ENCODE peak calls at places on chromosomes 16 and 17, in ten cellular contexts. One of them, this sample, is unnamed.

GRCh38 chr17:62804822-62805221 is 3.3 kb downstream of the MARCHF10 start:
- DNase-seq in adrenal gland: no peak
- DNase-seq in Peyer's patch: no peak
- DNase-seq in sigmoid colon: no peak
- DNase-seq in esophagus muscularis mucosa: no peak
- DNase-seq in stomach: no peak
- DNase-seq in tibial nerve: no peak
- DNase-seq in IMR-90: peak; percentile 75
- DNase-seq in HepG2: no peak
- DNase-seq in prostate gland: no peak
- DNase-seq in this sample: no peak

GRCh38 chr17:77375917-77376651 is 235.3 kb downstream of the SEC14L1 start:
- DNase-seq in adrenal gland: peak; percentile 56
- DNase-seq in Peyer's patch: peak; percentile 77
- DNase-seq in sigmoid colon: peak; percentile 78
- DNase-seq in esophagus muscularis mucosa: no peak
- DNase-seq in stomach: peak; percentile 45
- DNase-seq in tibial nerve: no peak
- DNase-seq in IMR-90: peak; percentile 92
- DNase-seq in HepG2: no peak
- DNase-seq in prostate gland: no peak
- DNase-seq in this sample: peak; percentile 59

GRCh38 chr16:1870365-1871082 is 1.4 kb downstream of the MEIOB start:
- DNase-seq in adrenal gland: no peak
- DNase-seq in Peyer's patch: no peak
- DNase-seq in sigmoid colon: no peak
- DNase-seq in esophagus muscularis mucosa: no peak
- DNase-seq in stomach: no peak
- DNase-seq in tibial nerve: no peak
- DNase-seq in IMR-90: peak; percentile 79
- DNase-seq in HepG2: peak; percentile 89
- DNase-seq in prostate gland: no peak
- DNase-seq in this sample: no peak

GRCh38 chr17:77577491-77577890 is 381.0 kb upstream of the TNRC6C start:
- DNase-seq in adrenal gland: no peak
- DNase-seq in Peyer's patch: no peak
- DNase-seq in sigmoid colon: no peak
- DNase-seq in esophagus muscularis mucosa: no peak
- DNase-seq in stomach: no peak
- DNase-seq in tibial nerve: no peak
- DNase-seq in IMR-90: no peak
- DNase-seq in HepG2: no peak
- DNase-seq in prostate gland: no peak
- DNase-seq in this sample: no peak

GRCh38 chr16:56743840-56744239 is 13.9 kb downstream of the NUP93 start:
- DNase-seq in adrenal gland: peak; percentile 90
- DNase-seq in Peyer's patch: no peak
- DNase-seq in sigmoid colon: no peak
- DNase-seq in esophagus muscularis mucosa: no peak
- DNase-seq in stomach: no peak
- DNase-seq in tibial nerve: no peak
- DNase-seq in IMR-90: peak; percentile 49
- DNase-seq in HepG2: no peak
- DNase-seq in prostate gland: no peak
- DNase-seq in this sample: no peak

GRCh38 chr16:22297871-22298733 is 893 bp downstream of the POLR3E start:
- DNase-seq in adrenal gland: peak; percentile 75
- DNase-seq in Peyer's patch: peak; percentile 38
- DNase-seq in sigmoid colon: peak; percentile 85
- DNase-seq in esophagus muscularis mucosa: peak; percentile 92
- DNase-seq in stomach: peak; percentile 50
- DNase-seq in tibial nerve: peak; percentile 45
- DNase-seq in IMR-90: peak; percentile 98
- DNase-seq in HepG2: peak; percentile 93
- DNase-seq in prostate gland: peak; percentile 51
- DNase-seq in this sample: peak; percentile 49

GRCh38 chr17:39794249-39794970 is 56.7 kb downstream of the GRB7 start:
- DNase-seq in adrenal gland: no peak
- DNase-seq in Peyer's patch: peak; percentile 79
- DNase-seq in sigmoid colon: no peak
- DNase-seq in esophagus muscularis mucosa: no peak
- DNase-seq in stomach: peak; percentile 37
- DNase-seq in tibial nerve: no peak
- DNase-seq in IMR-90: no peak
- DNase-seq in HepG2: no peak
- DNase-seq in prostate gland: no peak
- DNase-seq in this sample: no peak

GRCh38 chr17:64788286-64789060 is 126.4 kb upstream of the SMURF2 start:
- DNase-seq in adrenal gland: no peak
- DNase-seq in Peyer's patch: no peak
- DNase-seq in sigmoid colon: peak; percentile 59
- DNase-seq in esophagus muscularis mucosa: no peak
- DNase-seq in stomach: no peak
- DNase-seq in tibial nerve: no peak
- DNase-seq in IMR-90: no peak
- DNase-seq in HepG2: no peak
- DNase-seq in prostate gland: no peak
- DNase-seq in this sample: no peak

GRCh38 chr16:81838794-81839193 is 59.7 kb downstream of the PLCG2 start:
- DNase-seq in adrenal gland: no peak
- DNase-seq in Peyer's patch: no peak
- DNase-seq in sigmoid colon: no peak
- DNase-seq in esophagus muscularis mucosa: no peak
- DNase-seq in stomach: no peak
- DNase-seq in tibial nerve: no peak
- DNase-seq in IMR-90: peak; percentile 9
- DNase-seq in HepG2: no peak
- DNase-seq in prostate gland: no peak
- DNase-seq in this sample: no peak

GRCh38 chr17:74478369-74479100 is 12.1 kb downstream of the CD300A start:
- DNase-seq in adrenal gland: no peak
- DNase-seq in Peyer's patch: peak; percentile 64
- DNase-seq in sigmoid colon: no peak
- DNase-seq in esophagus muscularis mucosa: no peak
- DNase-seq in stomach: no peak
- DNase-seq in tibial nerve: no peak
- DNase-seq in IMR-90: no peak
- DNase-seq in HepG2: no peak
- DNase-seq in prostate gland: no peak
- DNase-seq in this sample: no peak

GRCh38 chr17:81034168-81034777 is 678 bp upstream of the BAIAP2 start:
- DNase-seq in adrenal gland: no peak
- DNase-seq in Peyer's patch: no peak
- DNase-seq in sigmoid colon: no peak
- DNase-seq in esophagus muscularis mucosa: no peak
- DNase-seq in stomach: no peak
- DNase-seq in tibial nerve: no peak
- DNase-seq in IMR-90: no peak
- DNase-seq in HepG2: no peak
- DNase-seq in prostate gland: no peak
- DNase-seq in this sample: no peak

GRCh38 chr16:18950469-18951185 is 24.4 kb upstream of the SMG1 start:
- DNase-seq in adrenal gland: no peak
- DNase-seq in Peyer's patch: no peak
- DNase-seq in sigmoid colon: no peak
- DNase-seq in esophagus muscularis mucosa: no peak
- DNase-seq in stomach: no peak
- DNase-seq in tibial nerve: no peak
- DNase-seq in IMR-90: no peak
- DNase-seq in HepG2: no peak
- DNase-seq in prostate gland: no peak
- DNase-seq in this sample: no peak

GRCh38 chr16:22126037-22126558 is 33.8 kb downstream of the VWA3A start:
- DNase-seq in adrenal gland: no peak
- DNase-seq in Peyer's patch: no peak
- DNase-seq in sigmoid colon: no peak
- DNase-seq in esophagus muscularis mucosa: no peak
- DNase-seq in stomach: no peak
- DNase-seq in tibial nerve: no peak
- DNase-seq in IMR-90: no peak
- DNase-seq in HepG2: no peak
- DNase-seq in prostate gland: no peak
- DNase-seq in this sample: no peak

GRCh38 chr16:46763147-46763546 is 15.0 kb upstream of the MYLK3 start:
- DNase-seq in adrenal gland: no peak
- DNase-seq in Peyer's patch: no peak
- DNase-seq in sigmoid colon: no peak
- DNase-seq in esophagus muscularis mucosa: no peak
- DNase-seq in stomach: no peak
- DNase-seq in tibial nerve: no peak
- DNase-seq in IMR-90: no peak
- DNase-seq in HepG2: no peak
- DNase-seq in prostate gland: no peak
- DNase-seq in this sample: no peak

GRCh38 chr17:36706437-36706731 is 105.0 kb downstream of the MRM1 start:
- DNase-seq in adrenal gland: no peak
- DNase-seq in Peyer's patch: no peak
- DNase-seq in sigmoid colon: no peak
- DNase-seq in esophagus muscularis mucosa: no peak
- DNase-seq in stomach: no peak
- DNase-seq in tibial nerve: no peak
- DNase-seq in IMR-90: no peak
- DNase-seq in HepG2: no peak
- DNase-seq in prostate gland: no peak
- DNase-seq in this sample: no peak
- TF ChIP-seq POLR2A in adrenal gland: no peak
- TF ChIP-seq POLR2A in Peyer's patch: no peak
- TF ChIP-seq POLR2A in sigmoid colon: no peak
- TF ChIP-seq POLR2A in esophagus muscularis mucosa: no peak
- TF ChIP-seq POLR2A in stomach: no peak
- TF ChIP-seq POLR2A in tibial nerve: no peak
- TF ChIP-seq POLR2A in IMR-90: no peak
- TF ChIP-seq POLR2A in HepG2: no peak
- TF ChIP-seq POLR2A in prostate gland: no peak
- TF ChIP-seq POLR2A in this sample: no peak

GRCh38 chr16:70512456-70512855 is 10.9 kb downstream of the COG4 start:
- DNase-seq in adrenal gland: peak; percentile 35
- DNase-seq in Peyer's patch: no peak
- DNase-seq in sigmoid colon: no peak
- DNase-seq in esophagus muscularis mucosa: no peak
- DNase-seq in stomach: no peak
- DNase-seq in tibial nerve: no peak
- DNase-seq in IMR-90: peak; percentile 59
- DNase-seq in HepG2: no peak
- DNase-seq in prostate gland: no peak
- DNase-seq in this sample: no peak
- TF ChIP-seq POLR2A in adrenal gland: no peak
- TF ChIP-seq POLR2A in Peyer's patch: no peak
- TF ChIP-seq POLR2A in sigmoid colon: no peak
- TF ChIP-seq POLR2A in esophagus muscularis mucosa: no peak
- TF ChIP-seq POLR2A in stomach: no peak
- TF ChIP-seq POLR2A in tibial nerve: no peak
- TF ChIP-seq POLR2A in IMR-90: no peak
- TF ChIP-seq POLR2A in HepG2: no peak
- TF ChIP-seq POLR2A in prostate gland: no peak
- TF ChIP-seq POLR2A in this sample: no peak

DNA sequence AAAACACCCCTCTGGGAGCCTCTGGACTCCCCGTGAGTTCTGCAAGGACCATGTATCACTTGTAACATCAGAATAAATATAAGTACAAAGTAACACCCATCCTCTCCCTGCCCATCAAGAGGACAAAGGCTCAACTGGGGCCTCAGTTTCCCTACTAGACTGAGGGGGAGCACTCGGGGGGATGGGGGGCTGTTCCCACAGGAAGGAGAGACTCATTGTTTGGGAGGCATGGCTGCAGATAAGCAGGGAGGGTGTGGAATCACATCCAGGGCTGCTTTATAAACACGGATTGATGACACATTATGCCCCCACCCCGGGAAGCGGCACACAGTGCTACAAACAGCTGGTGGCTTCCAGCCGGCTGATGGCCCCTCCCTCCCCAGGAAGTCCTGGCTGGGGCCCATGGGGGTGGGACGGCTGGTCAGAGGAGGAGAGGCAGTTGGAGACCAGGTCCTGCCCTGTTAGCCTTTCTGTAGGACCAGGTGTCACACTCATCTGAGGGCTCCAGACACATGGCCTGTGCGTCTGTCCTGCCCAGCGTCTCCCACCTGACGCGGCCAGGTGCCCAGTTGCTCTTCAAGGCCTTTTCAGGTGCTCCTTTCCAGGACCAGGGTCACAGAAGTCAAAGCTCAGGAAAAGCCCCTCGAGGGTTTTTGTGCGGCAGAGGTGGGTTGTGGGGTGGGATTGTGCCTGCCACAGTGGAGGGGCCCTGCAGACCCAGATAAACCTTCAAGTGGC is 1.3 kb upstream of the MPG start:
- DNase-seq in adrenal gland: peak; percentile 57
- DNase-seq in Peyer's patch: peak; percentile 40
- DNase-seq in sigmoid colon: peak; percentile 93
- DNase-seq in esophagus muscularis mucosa: no peak
- DNase-seq in stomach: peak; percentile 66
- DNase-seq in tibial nerve: peak; percentile 73
- DNase-seq in IMR-90: peak; percentile 95
- DNase-seq in HepG2: peak; percentile 66
- DNase-seq in prostate gland: no peak
- DNase-seq in this sample: no peak
- TF ChIP-seq POLR2A in adrenal gland: no peak
- TF ChIP-seq POLR2A in Peyer's patch: no peak
- TF ChIP-seq POLR2A in sigmoid colon: no peak
- TF ChIP-seq POLR2A in esophagus muscularis mucosa: no peak
- TF ChIP-seq POLR2A in stomach: no peak
- TF ChIP-seq POLR2A in tibial nerve: no peak
- TF ChIP-seq POLR2A in IMR-90: peak; percentile 20
- TF ChIP-seq POLR2A in HepG2: no peak
- TF ChIP-seq POLR2A in prostate gland: no peak
- TF ChIP-seq POLR2A in this sample: no peak

GRCh38 chr16:56231-56927 is 2.8 kb downstream of the SNRNP25 start:
- DNase-seq in adrenal gland: no peak
- DNase-seq in Peyer's patch: no peak
- DNase-seq in sigmoid colon: no peak
- DNase-seq in esophagus muscularis mucosa: no peak
- DNase-seq in stomach: no peak
- DNase-seq in tibial nerve: no peak
- DNase-seq in IMR-90: no peak
- DNase-seq in HepG2: no peak
- DNase-seq in prostate gland: no peak
- DNase-seq in this sample: no peak

GRCh38 chr16:60166-60565 is 6.5 kb downstream of the SNRNP25 start:
- DNase-seq in adrenal gland: no peak
- DNase-seq in Peyer's patch: no peak
- DNase-seq in sigmoid colon: peak; percentile 67
- DNase-seq in esophagus muscularis mucosa: no peak
- DNase-seq in stomach: no peak
- DNase-seq in tibial nerve: no peak
- DNase-seq in IMR-90: no peak
- DNase-seq in HepG2: no peak
- DNase-seq in prostate gland: no peak
- DNase-seq in this sample: no peak

GRCh38 chr16:57711-58110 is 4.1 kb downstream of the SNRNP25 start:
- DNase-seq in adrenal gland: no peak
- DNase-seq in Peyer's patch: no peak
- DNase-seq in sigmoid colon: no peak
- DNase-seq in esophagus muscularis mucosa: no peak
- DNase-seq in stomach: no peak
- DNase-seq in tibial nerve: no peak
- DNase-seq in IMR-90: peak; percentile 56
- DNase-seq in HepG2: no peak
- DNase-seq in prostate gland: no peak
- DNase-seq in this sample: no peak

GRCh38 chr16:59440-60059 is 5.9 kb downstream of the SNRNP25 start:
- DNase-seq in adrenal gland: no peak
- DNase-seq in Peyer's patch: no peak
- DNase-seq in sigmoid colon: no peak
- DNase-seq in esophagus muscularis mucosa: no peak
- DNase-seq in stomach: no peak
- DNase-seq in tibial nerve: no peak
- DNase-seq in IMR-90: no peak
- DNase-seq in HepG2: no peak
- DNase-seq in prostate gland: no peak
- DNase-seq in this sample: no peak

GRCh38 chr16:58491-59439 is 5.1 kb downstream of the SNRNP25 start:
- DNase-seq in adrenal gland: no peak
- DNase-seq in Peyer's patch: no peak
- DNase-seq in sigmoid colon: no peak
- DNase-seq in esophagus muscularis mucosa: no peak
- DNase-seq in stomach: no peak
- DNase-seq in tibial nerve: no peak
- DNase-seq in IMR-90: no peak
- DNase-seq in HepG2: no peak
- DNase-seq in prostate gland: no peak
- DNase-seq in this sample: no peak
- TF ChIP-seq POLR2A in adrenal gland: no peak
- TF ChIP-seq POLR2A in Peyer's patch: no peak
- TF ChIP-seq POLR2A in sigmoid colon: no peak
- TF ChIP-seq POLR2A in esophagus muscularis mucosa: no peak
- TF ChIP-seq POLR2A in stomach: no peak
- TF ChIP-seq POLR2A in tibial nerve: no peak
- TF ChIP-seq POLR2A in IMR-90: no peak
- TF ChIP-seq POLR2A in HepG2: no peak
- TF ChIP-seq POLR2A in prostate gland: no peak
- TF ChIP-seq POLR2A in this sample: no peak

This sample was measured in GM12891.